ENCODE peak calls at places on chromosomes 2 and 18, in seven cellular contexts. One of them, this sample, is unnamed.

GRCh38 chr2:37558622-37559021 is 112.8 kb downstream of the CDC42EP3 start:
- DNase-seq in IMR-90: no peak
- DNase-seq in stomach: no peak
- DNase-seq in neuronal stem cell: no peak
- DNase-seq in fibroblast of pulmonary artery: no peak
- DNase-seq in GM23248: no peak
- DNase-seq in dorsolateral prefrontal cortex: no peak
- DNase-seq in this sample: no peak

GRCh38 chr2:185970148-185970852 is 231.7 kb downstream of the FSIP2 start:
- DNase-seq in dorsolateral prefrontal cortex: no peak
- DNase-seq in neuronal stem cell: no peak
- DNase-seq in GM23248: peak
- DNase-seq in stomach: no peak
- DNase-seq in fibroblast of pulmonary artery: no peak
- DNase-seq in IMR-90: no peak
- DNase-seq in this sample: no peak

GRCh38 chr2:220931491-220931890 is 640.6 kb downstream of the EPHA4 start:
- DNase-seq in IMR-90: no peak
- DNase-seq in fibroblast of pulmonary artery: no peak
- DNase-seq in stomach: no peak
- DNase-seq in GM23248: peak
- DNase-seq in neuronal stem cell: no peak
- DNase-seq in dorsolateral prefrontal cortex: no peak
- DNase-seq in this sample: no peak

GRCh38 chr2:191675807-191676667 is 1.9 kb upstream of the NABP1 start:
- DNase-seq in GM23248: no peak
- DNase-seq in dorsolateral prefrontal cortex: no peak
- DNase-seq in neuronal stem cell: no peak
- DNase-seq in stomach: peak
- DNase-seq in fibroblast of pulmonary artery: no peak
- DNase-seq in IMR-90: no peak
- DNase-seq in this sample: no peak

GRCh38 chr2:149012545-149012944 is 26.0 kb upstream of the LYPD6B start:
- DNase-seq in GM23248: no peak
- DNase-seq in dorsolateral prefrontal cortex: no peak
- DNase-seq in stomach: no peak
- DNase-seq in fibroblast of pulmonary artery: no peak
- DNase-seq in IMR-90: no peak
- DNase-seq in neuronal stem cell: no peak
- DNase-seq in this sample: no peak

GRCh38 chr2:203650860-203651613 is 55.4 kb upstream of the CD28 start:
- DNase-seq in GM23248: peak
- DNase-seq in fibroblast of pulmonary artery: peak
- DNase-seq in dorsolateral prefrontal cortex: no peak
- DNase-seq in neuronal stem cell: no peak
- DNase-seq in IMR-90: peak
- DNase-seq in stomach: peak
- DNase-seq in this sample: no peak

GRCh38 chr2:9984861-9985480 is 33.5 kb downstream of the GRHL1 start:
- DNase-seq in GM23248: peak
- DNase-seq in stomach: no peak
- DNase-seq in fibroblast of pulmonary artery: no peak
- DNase-seq in IMR-90: peak
- DNase-seq in dorsolateral prefrontal cortex: no peak
- DNase-seq in neuronal stem cell: no peak
- DNase-seq in this sample: no peak

GRCh38 chr18:51361130-51361860 is 163.8 kb upstream of the MEX3C start:
- DNase-seq in GM23248: no peak
- DNase-seq in IMR-90: no peak
- DNase-seq in neuronal stem cell: no peak
- DNase-seq in fibroblast of pulmonary artery: peak
- DNase-seq in stomach: no peak
- DNase-seq in dorsolateral prefrontal cortex: no peak
- DNase-seq in this sample: no peak

GRCh38 chr18:63730788-63731187 is 28.0 kb downstream of the SERPINB11 start:
- DNase-seq in fibroblast of pulmonary artery: no peak
- DNase-seq in GM23248: no peak
- DNase-seq in neuronal stem cell: no peak
- DNase-seq in IMR-90: no peak
- DNase-seq in dorsolateral prefrontal cortex: no peak
- DNase-seq in stomach: no peak
- DNase-seq in this sample: no peak

GRCh38 chr2:103401621-103402020 is 639.8 kb downstream of the TMEM182 start:
- DNase-seq in stomach: no peak
- DNase-seq in dorsolateral prefrontal cortex: no peak
- DNase-seq in GM23248: peak
- DNase-seq in neuronal stem cell: peak
- DNase-seq in IMR-90: no peak
- DNase-seq in fibroblast of pulmonary artery: peak
- DNase-seq in this sample: no peak

GRCh38 chr18:13725566-13726227 is 661 bp downstream of the FAM210A start:
- DNase-seq in IMR-90: peak
- DNase-seq in fibroblast of pulmonary artery: peak
- DNase-seq in dorsolateral prefrontal cortex: no peak
- DNase-seq in GM23248: peak
- DNase-seq in neuronal stem cell: no peak
- DNase-seq in stomach: no peak
- DNase-seq in this sample: no peak

GRCh38 chr2:37890893-37891495 is 34.1 kb upstream of the RMDN2 start:
- DNase-seq in GM23248: peak
- DNase-seq in neuronal stem cell: peak
- DNase-seq in IMR-90: peak
- DNase-seq in fibroblast of pulmonary artery: peak
- DNase-seq in dorsolateral prefrontal cortex: peak
- DNase-seq in stomach: peak
- DNase-seq in this sample: peak

GRCh38 chr2:161662373-161662772 is 38.2 kb downstream of the SLC4A10 start:
- DNase-seq in GM23248: peak
- DNase-seq in fibroblast of pulmonary artery: no peak
- DNase-seq in stomach: no peak
- DNase-seq in neuronal stem cell: no peak
- DNase-seq in dorsolateral prefrontal cortex: no peak
- DNase-seq in IMR-90: no peak
- DNase-seq in this sample: no peak

GRCh38 chr2:46259782-46260178 is 37.4 kb upstream of the EPAS1 start:
- DNase-seq in fibroblast of pulmonary artery: no peak
- DNase-seq in neuronal stem cell: no peak
- DNase-seq in GM23248: no peak
- DNase-seq in IMR-90: no peak
- DNase-seq in dorsolateral prefrontal cortex: no peak
- DNase-seq in stomach: no peak
- DNase-seq in this sample: no peak

GRCh38 chr2:119156891-119157773 is 1.4 kb downstream of the C1QL2 start:
- DNase-seq in stomach: no peak
- DNase-seq in dorsolateral prefrontal cortex: no peak
- DNase-seq in GM23248: no peak
- DNase-seq in IMR-90: no peak
- DNase-seq in fibroblast of pulmonary artery: no peak
- DNase-seq in neuronal stem cell: no peak
- DNase-seq in this sample: no peak

GRCh38 chr2:64454316-64455030 is 511 bp downstream of the LGALSL start:
- DNase-seq in IMR-90: peak
- DNase-seq in stomach: peak
- DNase-seq in dorsolateral prefrontal cortex: peak
- DNase-seq in neuronal stem cell: peak
- DNase-seq in GM23248: peak
- DNase-seq in fibroblast of pulmonary artery: peak
- DNase-seq in this sample: peak

GRCh38 chr18:75106746-75107145 is 102.2 kb downstream of the PTGR3 start:
- DNase-seq in neuronal stem cell: no peak
- DNase-seq in GM23248: no peak
- DNase-seq in stomach: no peak
- DNase-seq in dorsolateral prefrontal cortex: no peak
- DNase-seq in fibroblast of pulmonary artery: no peak
- DNase-seq in IMR-90: no peak
- DNase-seq in this sample: peak

GRCh38 chr18:60861575-60861974 is 471.7 kb upstream of the CDH20 start:
- DNase-seq in neuronal stem cell: no peak
- DNase-seq in dorsolateral prefrontal cortex: no peak
- DNase-seq in fibroblast of pulmonary artery: no peak
- DNase-seq in IMR-90: no peak
- DNase-seq in GM23248: no peak
- DNase-seq in stomach: no peak
- DNase-seq in this sample: no peak

GRCh38 chr2:144522741-144523605 is 3.1 kb upstream of the ZEB2 start:
- DNase-seq in dorsolateral prefrontal cortex: no peak
- DNase-seq in stomach: no peak
- DNase-seq in neuronal stem cell: no peak
- DNase-seq in fibroblast of pulmonary artery: no peak
- DNase-seq in GM23248: peak
- DNase-seq in IMR-90: no peak
- DNase-seq in this sample: no peak

GRCh38 chr2:218367415-218368149 is 10.9 kb downstream of the CATIP start:
- DNase-seq in stomach: peak
- DNase-seq in fibroblast of pulmonary artery: peak
- DNase-seq in IMR-90: peak
- DNase-seq in dorsolateral prefrontal cortex: peak
- DNase-seq in GM23248: peak
- DNase-seq in neuronal stem cell: peak
- DNase-seq in this sample: peak

GRCh38 chr2:108492364-108492763 is 41.9 kb upstream of the LIMS1 start:
- DNase-seq in stomach: no peak
- DNase-seq in IMR-90: peak
- DNase-seq in dorsolateral prefrontal cortex: no peak
- DNase-seq in neuronal stem cell: no peak
- DNase-seq in fibroblast of pulmonary artery: peak
- DNase-seq in GM23248: peak
- DNase-seq in this sample: no peak

GRCh38 chr2:32701806-32702205 is 74.0 kb downstream of the TTC27 start:
- DNase-seq in stomach: no peak
- DNase-seq in GM23248: no peak
- DNase-seq in neuronal stem cell: no peak
- DNase-seq in dorsolateral prefrontal cortex: no peak
- DNase-seq in IMR-90: no peak
- DNase-seq in fibroblast of pulmonary artery: no peak
- DNase-seq in this sample: no peak

GRCh38 chr2:32706815-32707214 is 79.0 kb downstream of the TTC27 start:
- DNase-seq in dorsolateral prefrontal cortex: no peak
- DNase-seq in neuronal stem cell: no peak
- DNase-seq in GM23248: no peak
- DNase-seq in stomach: no peak
- DNase-seq in IMR-90: no peak
- DNase-seq in fibroblast of pulmonary artery: no peak
- DNase-seq in this sample: no peak

GRCh38 chr2:32697156-32697555 is 69.3 kb downstream of the TTC27 start:
- DNase-seq in IMR-90: peak
- DNase-seq in stomach: no peak
- DNase-seq in GM23248: peak
- DNase-seq in neuronal stem cell: no peak
- DNase-seq in dorsolateral prefrontal cortex: no peak
- DNase-seq in fibroblast of pulmonary artery: peak
- DNase-seq in this sample: no peak

GRCh38 chr2:32699151-32699550 is 71.3 kb downstream of the TTC27 start:
- DNase-seq in fibroblast of pulmonary artery: no peak
- DNase-seq in GM23248: no peak
- DNase-seq in stomach: no peak
- DNase-seq in dorsolateral prefrontal cortex: no peak
- DNase-seq in neuronal stem cell: no peak
- DNase-seq in IMR-90: no peak
- DNase-seq in this sample: no peak

DNA sequence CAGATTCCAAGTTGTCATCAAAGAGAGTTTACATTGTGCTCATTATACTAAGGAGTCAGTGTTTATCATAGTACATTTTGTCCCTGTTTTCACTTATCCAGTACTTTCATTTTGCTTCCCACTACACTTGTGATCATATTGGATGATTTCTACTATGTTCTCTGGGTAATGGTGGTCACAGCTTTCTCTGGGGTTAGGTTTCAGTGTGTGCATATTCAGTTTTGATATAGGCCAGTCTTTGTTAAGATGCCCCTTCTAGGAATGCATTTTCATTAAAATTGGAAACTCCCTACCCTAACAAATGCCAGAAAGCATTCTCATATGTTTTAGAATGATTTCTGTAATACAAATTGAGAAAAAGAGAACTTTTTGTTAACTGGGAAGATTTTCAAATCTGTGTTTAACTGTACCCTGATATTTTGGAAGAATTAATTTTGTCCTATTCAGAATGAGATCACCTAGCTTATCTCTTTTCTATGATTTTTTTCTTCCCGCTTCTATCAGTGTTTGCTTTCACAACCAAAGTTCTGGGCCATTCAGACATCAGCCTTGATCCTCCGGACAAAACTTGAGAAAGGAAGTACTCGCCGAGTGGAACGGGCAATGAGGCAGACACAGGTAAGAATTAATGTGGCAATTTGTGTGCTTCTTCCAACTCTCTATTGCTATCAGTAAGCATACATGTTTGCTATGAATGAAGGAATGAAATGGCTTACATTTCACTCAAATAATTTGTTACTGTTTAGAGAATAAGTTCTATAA is 74.6 kb downstream of the TTC27 start:
- DNase-seq in stomach: no peak
- DNase-seq in dorsolateral prefrontal cortex: no peak
- DNase-seq in IMR-90: no peak
- DNase-seq in neuronal stem cell: no peak
- DNase-seq in GM23248: no peak
- DNase-seq in fibroblast of pulmonary artery: no peak
- DNase-seq in this sample: no peak
- H3K4me3 ChIP-seq in stomach: no peak
- H3K4me3 ChIP-seq in dorsolateral prefrontal cortex: no peak
- H3K4me3 ChIP-seq in IMR-90: no peak
- H3K4me3 ChIP-seq in neuronal stem cell: no peak
- H3K4me3 ChIP-seq in GM23248: no peak
- H3K4me3 ChIP-seq in fibroblast of pulmonary artery: no peak
- H3K4me3 ChIP-seq in this sample: no peak

GRCh38 chr2:134946073-134946472 is 27.5 kb downstream of the CCNT2 start:
- DNase-seq in neuronal stem cell: no peak
- DNase-seq in GM23248: no peak
- DNase-seq in IMR-90: no peak
- DNase-seq in stomach: no peak
- DNase-seq in fibroblast of pulmonary artery: no peak
- DNase-seq in dorsolateral prefrontal cortex: no peak
- DNase-seq in this sample: no peak

GRCh38 chr2:134944975-134945374 is 26.4 kb downstream of the CCNT2 start:
- DNase-seq in GM23248: no peak
- DNase-seq in stomach: no peak
- DNase-seq in neuronal stem cell: no peak
- DNase-seq in fibroblast of pulmonary artery: no peak
- DNase-seq in dorsolateral prefrontal cortex: no peak
- DNase-seq in IMR-90: no peak
- DNase-seq in this sample: no peak

GRCh38 chr2:134943540-134943939 is 24.9 kb downstream of the CCNT2 start:
- DNase-seq in stomach: no peak
- DNase-seq in dorsolateral prefrontal cortex: no peak
- DNase-seq in IMR-90: no peak
- DNase-seq in neuronal stem cell: no peak
- DNase-seq in GM23248: no peak
- DNase-seq in fibroblast of pulmonary artery: no peak
- DNase-seq in this sample: no peak
- H3K4me3 ChIP-seq in stomach: no peak
- H3K4me3 ChIP-seq in dorsolateral prefrontal cortex: no peak
- H3K4me3 ChIP-seq in IMR-90: no peak
- H3K4me3 ChIP-seq in neuronal stem cell: no peak
- H3K4me3 ChIP-seq in GM23248: no peak
- H3K4me3 ChIP-seq in fibroblast of pulmonary artery: no peak
- H3K4me3 ChIP-seq in this sample: no peak

GRCh38 chr2:106972782-106973181 is 86.8 kb upstream of the ST6GAL2 start:
- DNase-seq in GM23248: peak
- DNase-seq in fibroblast of pulmonary artery: peak
- DNase-seq in dorsolateral prefrontal cortex: no peak
- DNase-seq in IMR-90: no peak
- DNase-seq in stomach: no peak
- DNase-seq in neuronal stem cell: no peak
- DNase-seq in this sample: no peak
- H3K4me3 ChIP-seq in GM23248: no peak
- H3K4me3 ChIP-seq in fibroblast of pulmonary artery: no peak
- H3K4me3 ChIP-seq in dorsolateral prefrontal cortex: no peak
- H3K4me3 ChIP-seq in IMR-90: no peak
- H3K4me3 ChIP-seq in stomach: no peak
- H3K4me3 ChIP-seq in neuronal stem cell: no peak
- H3K4me3 ChIP-seq in this sample: no peak

GRCh38 chr2:133421516-133422324 is 146.5 kb downstream of the NCKAP5 start:
- DNase-seq in fibroblast of pulmonary artery: peak
- DNase-seq in dorsolateral prefrontal cortex: no peak
- DNase-seq in IMR-90: peak
- DNase-seq in neuronal stem cell: peak
- DNase-seq in GM23248: peak
- DNase-seq in stomach: no peak
- DNase-seq in this sample: peak
- H3K4me3 ChIP-seq in fibroblast of pulmonary artery: no peak
- H3K4me3 ChIP-seq in dorsolateral prefrontal cortex: no peak
- H3K4me3 ChIP-seq in IMR-90: no peak
- H3K4me3 ChIP-seq in neuronal stem cell: no peak
- H3K4me3 ChIP-seq in GM23248: no peak
- H3K4me3 ChIP-seq in stomach: no peak
- H3K4me3 ChIP-seq in this sample: no peak